ENCODE peak calls at places on chromosomes 4 and X, in four cellular contexts. K, H, T and W are unnamed samples.

GRCh38 chr4:156977435-156978160 is 6.0 kb upstream of the PDGFC start:
- DNase-seq in K (peak; percentile 89), H (no peak), T (peak; percentile 92), W (no peak)

GRCh38 chr4:112819729-112820128 is 182.8 kb downstream of the LARP7 start:
- DNase-seq in K (no peak), H (no peak), T (no peak), W (no peak)

GRCh38 chr4:186932631-186933150 is 209.0 kb upstream of the FAT1 start:
- DNase-seq in K (peak; percentile 88), H (no peak), T (peak; percentile 73), W (no peak)

GRCh38 chr4:41361831-41362646 is 105.3 kb downstream of the UCHL1 start:
- DNase-seq in K (no peak), H (no peak), T (no peak), W (no peak)

GRCh38 chr4:151199496-151200190 is 77.3 kb upstream of the PRSS48 start:
- DNase-seq in K (no peak), H (no peak), T (peak; percentile 50), W (no peak)

GRCh38 chrX:7889680-7890079 is 37.5 kb downstream of the PNPLA4 start:
- DNase-seq in K (no peak), H (no peak), T (peak; percentile 8), W (peak; percentile 1)

GRCh38 chrX:123013141-123013540 is 170.9 kb upstream of the GRIA3 start:
- DNase-seq in K (no peak), H (no peak), T (peak; percentile 59), W (no peak)

GRCh38 chr4:105147226-105148151 is 813 bp downstream of the TET2 start:
- DNase-seq in K (no peak), H (no peak), T (peak; percentile 25), W (no peak)

GRCh38 chr4:1201851-1202525 is 29.6 kb upstream of the SPON2 start:
- DNase-seq in K (no peak), H (peak; percentile 62), T (peak; percentile 88), W (no peak)

GRCh38 chr4:182015893-182016292 is 227.3 kb upstream of the TENM3 start:
- DNase-seq in K (no peak), H (no peak), T (peak; percentile 33), W (no peak)

GRCh38 chr4:114509340-114509739 is 89.3 kb upstream of the UGT8 start:
- DNase-seq in K (no peak), H (no peak), T (no peak), W (no peak)

GRCh38 chr4:52234539-52235174 is 183.6 kb downstream of the SPATA18 start:
- DNase-seq in K (peak; percentile 37), H (peak; percentile 48), T (peak; percentile 37), W (peak; percentile 18)

GRCh38 chrX:45888518-45888917 is 656.7 kb downstream of the ZNF674 start:
- DNase-seq in K (no peak), H (no peak), T (no peak), W (no peak)

GRCh38 chrX:108167211-108167872 is 75.8 kb downstream of the ATG4A start:
- DNase-seq in K (no peak), H (no peak), T (peak; percentile 12), W (no peak)

GRCh38 chr4:41178372-41179085 is 35.8 kb downstream of the APBB2 start:
- DNase-seq in K (no peak), H (no peak), T (peak; percentile 89), W (no peak)

GRCh38 chrX:40005290-40006011 is 92.3 kb downstream of the BCOR start:
- DNase-seq in K (no peak), H (no peak), T (no peak), W (no peak)

GRCh38 chr4:52915730-52916129 is 53.6 kb downstream of the RASL11B start:
- DNase-seq in K (no peak), H (no peak), T (no peak), W (no peak)

GRCh38 chrX:75156537-75156945 is 458 bp upstream of the ABCB7 start:
- DNase-seq in K (no peak), H (no peak), T (peak; percentile 50), W (peak; percentile 22)

GRCh38 chr4:114037981-114038380 is 58.5 kb upstream of the ARSJ start:
- DNase-seq in K (no peak), H (no peak), T (no peak), W (no peak)

GRCh38 chr4:180827193-180827592 is 1416.0 kb upstream of the TENM3 start:
- DNase-seq in K (no peak), H (no peak), T (peak; percentile 23), W (peak; percentile 7)

GRCh38 chr4:95732061-95732460 is 107.8 kb upstream of the PDHA2 start:
- DNase-seq in K (no peak), H (no peak), T (no peak), W (peak; percentile 82)

GRCh38 chr4:33959519-33959918 is 2284.8 kb downstream of the ARAP2 start:
- DNase-seq in K (peak; percentile 25), H (no peak), T (peak; percentile 15), W (no peak)

GRCh38 chr4:175776217-175776616 is 35.8 kb downstream of the GPM6A start:
- DNase-seq in K (no peak), H (no peak), T (no peak), W (no peak)

GRCh38 chr4:116636917-116637316 is 448.5 kb downstream of the TRAM1L1 start:
- DNase-seq in K (no peak), H (no peak), T (no peak), W (no peak)

GRCh38 chrX:7108995-7109634 is 38.4 kb upstream of the STS start:
- DNase-seq in K (no peak), H (no peak), T (no peak), W (no peak)

GRCh38 chrX:10071451-10072163 is 85.2 kb upstream of the CLCN4 start:
- DNase-seq in K (no peak), H (no peak), T (peak; percentile 71), W (no peak)

GRCh38 chr4:53994382-53994781 is 70.0 kb downstream of the CHIC2 start:
- DNase-seq in K (no peak), H (no peak), T (no peak), W (no peak)

GRCh38 chr4:27886075-27886474 is 1025.4 kb downstream of the STIM2 start:
- DNase-seq in K (no peak), H (no peak), T (no peak), W (no peak)

GRCh38 chrX:53287493-53288138 is 6.2 kb upstream of the IQSEC2 start:
- DNase-seq in K (peak; percentile 65), H (peak; percentile 44), T (peak; percentile 68), W (no peak)

GRCh38 chr4:3415471-3416141 is 26.2 kb upstream of the HGFAC start:
- DNase-seq in K (no peak), H (peak; percentile 34), T (no peak), W (no peak)

GRCh38 chr4:15003441-15003890 is 1.2 kb downstream of the CPEB2 start:
- DNase-seq in K (no peak), H (peak; percentile 62), T (peak; percentile 30), W (no peak)

GRCh38 chrX:150306002-150306401 is 57.1 kb upstream of the MAMLD1 start:
- DNase-seq in K (no peak), H (no peak), T (no peak), W (no peak)

GRCh38 chr4:3305610-3306371 is 13.0 kb downstream of the RGS12 start:
- DNase-seq in K (no peak), H (peak; percentile 33), T (no peak), W (no peak)

GRCh38 chr4:74444891-74445642 is at the start of gene AREG:
- DNase-seq in K (peak; percentile 17), H (peak; percentile 72), T (peak; percentile 26), W (no peak)

GRCh38 chrX:50066318-50066937 is 134.4 kb downstream of the AKAP4 start:
- DNase-seq in K (no peak), H (no peak), T (no peak), W (no peak)

GRCh38 chrX:118420462-118420861 is 74.6 kb downstream of the WDR44 start:
- DNase-seq in K (no peak), H (no peak), T (peak; percentile 5), W (peak; percentile 9)

GRCh38 chr4:86942185-86942666 is 7.4 kb downstream of the AFF1 start:
- DNase-seq in K (no peak), H (no peak), T (no peak), W (no peak)

GRCh38 chr4:112170451-112170993 is 25.3 kb downstream of the FAM241A start:
- DNase-seq in K (peak; percentile 87), H (no peak), T (peak; percentile 91), W (peak; percentile 74)

GRCh38 chr4:87321888-87322287 is 794 bp downstream of the HSD17B13 start:
- DNase-seq in K (no peak), H (no peak), T (no peak), W (no peak)

DNA sequence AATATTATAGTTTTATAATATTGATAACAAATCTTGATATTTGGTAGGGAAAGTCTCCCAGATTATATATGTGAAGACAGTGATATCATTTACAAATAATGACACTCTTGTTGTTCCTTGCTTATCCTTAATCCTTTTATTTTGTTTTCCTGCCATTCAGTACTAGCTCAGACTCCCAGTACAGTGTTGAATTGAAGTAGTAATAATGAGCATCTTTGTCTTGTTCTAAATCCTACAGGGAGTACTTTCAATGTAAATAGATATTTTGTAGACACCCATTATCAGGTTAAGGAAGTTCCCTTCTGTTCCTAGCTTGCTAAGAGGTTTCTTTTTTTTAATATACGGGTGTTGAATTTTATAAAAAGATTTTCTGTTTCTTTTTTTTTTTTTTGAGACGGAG is 33.0 kb downstream of the WWC2 start:
- DNase-seq in K (no peak), H (no peak), T (no peak), W (no peak)
- TF ChIP-seq CTCF in K (no peak), H (no peak), T (no peak), W (no peak)

DNA sequence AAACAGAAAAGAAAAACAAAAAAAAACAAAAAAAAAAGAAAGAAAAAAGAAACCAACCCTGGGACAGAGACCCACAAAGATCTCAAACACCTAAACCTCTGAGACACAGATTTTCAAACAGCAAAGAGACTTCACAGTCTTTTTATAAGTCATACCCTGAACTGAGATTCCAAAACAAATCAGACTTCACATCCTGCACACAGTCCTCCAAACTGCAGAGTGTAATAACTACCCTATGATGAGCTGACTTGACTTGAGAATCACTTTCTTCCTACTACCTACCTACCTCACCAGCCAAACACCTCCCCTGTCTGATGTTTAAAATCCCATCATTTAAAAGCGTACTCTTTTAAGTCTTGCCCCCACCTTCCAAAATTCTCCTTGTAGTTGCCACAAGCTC is 25.2 kb upstream of the GLOD5 start:
- DNase-seq in K (no peak), H (no peak), T (no peak), W (no peak)
- H3K4me3 ChIP-seq in K (peak overlapping the region; percentile 54), H (no peak overlapping the region), T (peak overlapping the region; percentile 50), W (peak overlapping the region; percentile 71)

DNA sequence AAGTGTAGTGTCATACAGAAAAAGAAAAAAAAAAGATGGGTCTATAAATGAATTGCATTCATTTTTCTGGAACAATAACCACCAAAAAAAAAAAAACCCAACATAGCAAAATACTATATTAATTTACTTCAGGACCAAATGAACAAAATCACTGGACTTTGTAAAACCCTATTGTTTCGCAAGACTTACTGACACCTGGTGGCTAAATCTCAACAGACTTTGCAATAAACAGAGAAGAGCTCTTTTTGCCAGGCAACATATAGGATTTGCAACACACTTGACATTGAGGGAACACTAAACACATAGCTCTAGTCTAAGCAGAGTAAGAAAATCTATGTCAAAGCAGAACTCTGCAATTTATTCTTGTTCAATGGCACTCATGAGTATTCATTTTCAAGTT is 990.2 kb downstream of the STPG2 start:
- DNase-seq in K (no peak), H (no peak), T (no peak), W (peak; percentile 2)
- TF ChIP-seq CTCF in K (no peak), H (peak; percentile 8), T (no peak), W (peak; percentile 66)

GRCh38 chr4:25330335-25330734 is 17.8 kb downstream of the ZCCHC4 start:
- DNase-seq in K (no peak), H (no peak), T (no peak), W (no peak)
- H3K4me3 ChIP-seq in K (no peak overlapping the region), H (no peak overlapping the region), T (no peak overlapping the region), W (no peak overlapping the region)